ENCODE peak calls at places on chromosomes 13 and 19, in five cellular contexts. One of them, this sample, is unnamed.

GRCh38 chr13:28499579-28499978 is 4.7 kb upstream of the FLT1 start:
- DNase-seq in stimulated activated naive CD8-positive, alpha-beta T cell treated with anti-CD3 and anti-CD28 coated beads, Interleukin-15, Interleukin-2, amounts not matched to agents 100 U/mL and 50 U/mL, for 24 hours: no peak
- DNase-seq in HepG2: no peak
- DNase-seq in right cardiac atrium: no peak
- DNase-seq in spleen: no peak
- DNase-seq in this sample: no peak

GRCh38 chr13:65985632-65986031 is 1244.5 kb downstream of the PCDH9 start:
- DNase-seq in right cardiac atrium: no peak
- DNase-seq in stimulated activated naive CD8-positive, alpha-beta T cell treated with anti-CD3 and anti-CD28 coated beads, Interleukin-15, Interleukin-2, amounts not matched to agents 100 U/mL and 50 U/mL, for 24 hours: no peak
- DNase-seq in HepG2: peak
- DNase-seq in spleen: no peak
- DNase-seq in this sample: no peak

GRCh38 chr19:17775245-17775927 is 19.6 kb upstream of the B3GNT3 start:
- DNase-seq in right cardiac atrium: no peak
- DNase-seq in stimulated activated naive CD8-positive, alpha-beta T cell treated with anti-CD3 and anti-CD28 coated beads, Interleukin-15, Interleukin-2, amounts not matched to agents 100 U/mL and 50 U/mL, for 24 hours: peak
- DNase-seq in spleen: no peak
- DNase-seq in HepG2: peak
- DNase-seq in this sample: no peak

GRCh38 chr19:50896591-50897190 is 14.5 kb downstream of the KLK4 start:
- DNase-seq in HepG2: peak
- DNase-seq in right cardiac atrium: no peak
- DNase-seq in stimulated activated naive CD8-positive, alpha-beta T cell treated with anti-CD3 and anti-CD28 coated beads, Interleukin-15, Interleukin-2, amounts not matched to agents 100 U/mL and 50 U/mL, for 24 hours: peak
- DNase-seq in spleen: peak
- DNase-seq in this sample: no peak

GRCh38 chr13:48448963-48449614 is 36.2 kb upstream of the LPAR6 start:
- DNase-seq in HepG2: no peak
- DNase-seq in right cardiac atrium: no peak
- DNase-seq in spleen: no peak
- DNase-seq in stimulated activated naive CD8-positive, alpha-beta T cell treated with anti-CD3 and anti-CD28 coated beads, Interleukin-15, Interleukin-2, amounts not matched to agents 100 U/mL and 50 U/mL, for 24 hours: no peak
- DNase-seq in this sample: no peak

GRCh38 chr19:1952635-1953034 is 11.7 kb downstream of the CSNK1G2 start:
- DNase-seq in HepG2: no peak
- DNase-seq in stimulated activated naive CD8-positive, alpha-beta T cell treated with anti-CD3 and anti-CD28 coated beads, Interleukin-15, Interleukin-2, amounts not matched to agents 100 U/mL and 50 U/mL, for 24 hours: no peak
- DNase-seq in right cardiac atrium: no peak
- DNase-seq in spleen: no peak
- DNase-seq in this sample: no peak

GRCh38 chr13:85771856-85772255 is 27.4 kb downstream of the SLITRK6 start:
- DNase-seq in spleen: no peak
- DNase-seq in right cardiac atrium: no peak
- DNase-seq in HepG2: no peak
- DNase-seq in stimulated activated naive CD8-positive, alpha-beta T cell treated with anti-CD3 and anti-CD28 coated beads, Interleukin-15, Interleukin-2, amounts not matched to agents 100 U/mL and 50 U/mL, for 24 hours: no peak
- DNase-seq in this sample: no peak

GRCh38 chr19:9621156-9622037 is at the start of gene ZNF561:
- DNase-seq in right cardiac atrium: peak
- DNase-seq in stimulated activated naive CD8-positive, alpha-beta T cell treated with anti-CD3 and anti-CD28 coated beads, Interleukin-15, Interleukin-2, amounts not matched to agents 100 U/mL and 50 U/mL, for 24 hours: peak
- DNase-seq in spleen: peak
- DNase-seq in HepG2: peak
- DNase-seq in this sample: peak

GRCh38 chr19:16324064-16324383 is 602 bp upstream of the KLF2 start:
- DNase-seq in stimulated activated naive CD8-positive, alpha-beta T cell treated with anti-CD3 and anti-CD28 coated beads, Interleukin-15, Interleukin-2, amounts not matched to agents 100 U/mL and 50 U/mL, for 24 hours: no peak
- DNase-seq in right cardiac atrium: no peak
- DNase-seq in spleen: no peak
- DNase-seq in HepG2: no peak
- DNase-seq in this sample: no peak

GRCh38 chr13:91922969-91923592 is 524.7 kb downstream of the GPC5 start:
- DNase-seq in stimulated activated naive CD8-positive, alpha-beta T cell treated with anti-CD3 and anti-CD28 coated beads, Interleukin-15, Interleukin-2, amounts not matched to agents 100 U/mL and 50 U/mL, for 24 hours: no peak
- DNase-seq in spleen: no peak
- DNase-seq in HepG2: peak
- DNase-seq in right cardiac atrium: no peak
- DNase-seq in this sample: no peak

GRCh38 chr19:42683917-42684513 is 56.3 kb downstream of the PSG3 start:
- DNase-seq in spleen: no peak
- DNase-seq in HepG2: peak
- DNase-seq in stimulated activated naive CD8-positive, alpha-beta T cell treated with anti-CD3 and anti-CD28 coated beads, Interleukin-15, Interleukin-2, amounts not matched to agents 100 U/mL and 50 U/mL, for 24 hours: peak
- DNase-seq in right cardiac atrium: no peak
- DNase-seq in this sample: no peak

GRCh38 chr19:47005873-47006272 is 13.8 kb upstream of the NPAS1 start:
- DNase-seq in right cardiac atrium: no peak
- DNase-seq in stimulated activated naive CD8-positive, alpha-beta T cell treated with anti-CD3 and anti-CD28 coated beads, Interleukin-15, Interleukin-2, amounts not matched to agents 100 U/mL and 50 U/mL, for 24 hours: no peak
- DNase-seq in spleen: no peak
- DNase-seq in HepG2: peak
- DNase-seq in this sample: no peak

GRCh38 chr19:47058621-47059020 is 10.2 kb upstream of the TMEM160 start:
- DNase-seq in stimulated activated naive CD8-positive, alpha-beta T cell treated with anti-CD3 and anti-CD28 coated beads, Interleukin-15, Interleukin-2, amounts not matched to agents 100 U/mL and 50 U/mL, for 24 hours: no peak
- DNase-seq in HepG2: peak
- DNase-seq in right cardiac atrium: peak
- DNase-seq in spleen: no peak
- DNase-seq in this sample: no peak

GRCh38 chr19:41999071-41999877 is 5.2 kb upstream of the ATP1A3 start:
- DNase-seq in spleen: no peak
- DNase-seq in right cardiac atrium: no peak
- DNase-seq in stimulated activated naive CD8-positive, alpha-beta T cell treated with anti-CD3 and anti-CD28 coated beads, Interleukin-15, Interleukin-2, amounts not matched to agents 100 U/mL and 50 U/mL, for 24 hours: no peak
- DNase-seq in HepG2: no peak
- DNase-seq in this sample: no peak

GRCh38 chr19:1266818-1267440 is 2.2 kb upstream of the CIRBP start:
- DNase-seq in right cardiac atrium: peak
- DNase-seq in HepG2: no peak
- DNase-seq in stimulated activated naive CD8-positive, alpha-beta T cell treated with anti-CD3 and anti-CD28 coated beads, Interleukin-15, Interleukin-2, amounts not matched to agents 100 U/mL and 50 U/mL, for 24 hours: peak
- DNase-seq in spleen: peak
- DNase-seq in this sample: peak

GRCh38 chr13:53052675-53053074 is 24.1 kb downstream of the OLFM4 start:
- DNase-seq in stimulated activated naive CD8-positive, alpha-beta T cell treated with anti-CD3 and anti-CD28 coated beads, Interleukin-15, Interleukin-2, amounts not matched to agents 100 U/mL and 50 U/mL, for 24 hours: no peak
- DNase-seq in right cardiac atrium: no peak
- DNase-seq in HepG2: no peak
- DNase-seq in spleen: no peak
- DNase-seq in this sample: no peak

GRCh38 chr19:37551123-37551993 is 43.2 kb downstream of the ZNF571 start:
- DNase-seq in spleen: no peak
- DNase-seq in stimulated activated naive CD8-positive, alpha-beta T cell treated with anti-CD3 and anti-CD28 coated beads, Interleukin-15, Interleukin-2, amounts not matched to agents 100 U/mL and 50 U/mL, for 24 hours: peak
- DNase-seq in right cardiac atrium: peak
- DNase-seq in HepG2: no peak
- DNase-seq in this sample: peak

GRCh38 chr19:49641688-49642487 is at the start of gene SCAF1:
- DNase-seq in stimulated activated naive CD8-positive, alpha-beta T cell treated with anti-CD3 and anti-CD28 coated beads, Interleukin-15, Interleukin-2, amounts not matched to agents 100 U/mL and 50 U/mL, for 24 hours: peak
- DNase-seq in spleen: peak
- DNase-seq in right cardiac atrium: peak
- DNase-seq in HepG2: peak
- DNase-seq in this sample: peak

GRCh38 chr19:40740747-40741146 is 9.5 kb downstream of the ACTMAP start:
- DNase-seq in spleen: no peak
- DNase-seq in HepG2: no peak
- DNase-seq in right cardiac atrium: peak
- DNase-seq in stimulated activated naive CD8-positive, alpha-beta T cell treated with anti-CD3 and anti-CD28 coated beads, Interleukin-15, Interleukin-2, amounts not matched to agents 100 U/mL and 50 U/mL, for 24 hours: no peak
- DNase-seq in this sample: no peak

GRCh38 chr13:110580800-110581199 is 19.3 kb upstream of the RAB20 start:
- DNase-seq in spleen: no peak
- DNase-seq in stimulated activated naive CD8-positive, alpha-beta T cell treated with anti-CD3 and anti-CD28 coated beads, Interleukin-15, Interleukin-2, amounts not matched to agents 100 U/mL and 50 U/mL, for 24 hours: no peak
- DNase-seq in HepG2: no peak
- DNase-seq in right cardiac atrium: no peak
- DNase-seq in this sample: no peak

GRCh38 chr19:46381746-46382345 is 31.5 kb downstream of the CCDC8 start:
- DNase-seq in right cardiac atrium: no peak
- DNase-seq in HepG2: no peak
- DNase-seq in spleen: no peak
- DNase-seq in stimulated activated naive CD8-positive, alpha-beta T cell treated with anti-CD3 and anti-CD28 coated beads, Interleukin-15, Interleukin-2, amounts not matched to agents 100 U/mL and 50 U/mL, for 24 hours: no peak
- DNase-seq in this sample: no peak

GRCh38 chr19:6402834-6403608 is 10.1 kb upstream of the GTF2F1 start:
- DNase-seq in spleen: no peak
- DNase-seq in HepG2: peak
- DNase-seq in right cardiac atrium: peak
- DNase-seq in stimulated activated naive CD8-positive, alpha-beta T cell treated with anti-CD3 and anti-CD28 coated beads, Interleukin-15, Interleukin-2, amounts not matched to agents 100 U/mL and 50 U/mL, for 24 hours: no peak
- DNase-seq in this sample: no peak